ENCODE peak calls at places on chromosome 16, in nine cellular contexts. One of them, this sample, is unnamed.

GRCh38 chr16:53429221-53429943 is 4.9 kb upstream of the RBL2 start:
- DNase-seq in IMR-90: peak; percentile 79
- DNase-seq in glomerular endothelial cell: no peak
- DNase-seq in DND-41: no peak
- DNase-seq in activated CD4-positive, alpha-beta T cell treated with anti-CD3 and anti-CD28 coated beads for 48 hours: no peak
- DNase-seq in iPS DF 6.9: no peak
- DNase-seq in neural crest cell: no peak
- DNase-seq in RCC 7860: no peak
- DNase-seq in GOT3: no peak
- DNase-seq in this sample: no peak

GRCh38 chr16:89861648-89862047 is 11.7 kb upstream of the TCF25 start:
- DNase-seq in IMR-90: no peak
- DNase-seq in glomerular endothelial cell: no peak
- DNase-seq in DND-41: no peak
- DNase-seq in activated CD4-positive, alpha-beta T cell treated with anti-CD3 and anti-CD28 coated beads for 48 hours: no peak
- DNase-seq in iPS DF 6.9: no peak
- DNase-seq in neural crest cell: no peak
- DNase-seq in RCC 7860: no peak
- DNase-seq in GOT3: no peak
- DNase-seq in this sample: no peak

GRCh38 chr16:53457670-53458069 is 23.4 kb downstream of the RBL2 start:
- DNase-seq in IMR-90: no peak
- DNase-seq in glomerular endothelial cell: no peak
- DNase-seq in DND-41: peak; percentile 89
- DNase-seq in activated CD4-positive, alpha-beta T cell treated with anti-CD3 and anti-CD28 coated beads for 48 hours: peak; percentile 72
- DNase-seq in iPS DF 6.9: no peak
- DNase-seq in neural crest cell: no peak
- DNase-seq in RCC 7860: no peak
- DNase-seq in GOT3: no peak
- DNase-seq in this sample: no peak

GRCh38 chr16:47519037-47519436 is 57.9 kb downstream of the PHKB start:
- DNase-seq in IMR-90: peak; percentile 31
- DNase-seq in glomerular endothelial cell: no peak
- DNase-seq in DND-41: no peak
- DNase-seq in activated CD4-positive, alpha-beta T cell treated with anti-CD3 and anti-CD28 coated beads for 48 hours: no peak
- DNase-seq in iPS DF 6.9: no peak
- DNase-seq in neural crest cell: no peak
- DNase-seq in RCC 7860: peak; percentile 29
- DNase-seq in GOT3: no peak
- DNase-seq in this sample: no peak

GRCh38 chr16:28863929-28864886 is 565 bp downstream of the SH2B1 start:
- DNase-seq in IMR-90: peak; percentile 55
- DNase-seq in glomerular endothelial cell: no peak
- DNase-seq in DND-41: no peak
- DNase-seq in activated CD4-positive, alpha-beta T cell treated with anti-CD3 and anti-CD28 coated beads for 48 hours: peak; percentile 28
- DNase-seq in iPS DF 6.9: no peak
- DNase-seq in neural crest cell: no peak
- DNase-seq in RCC 7860: no peak
- DNase-seq in GOT3: no peak
- DNase-seq in this sample: no peak

GRCh38 chr16:4140652-4141051 is 24.4 kb upstream of the ADCY9 start:
- DNase-seq in IMR-90: peak; percentile 63
- DNase-seq in glomerular endothelial cell: no peak
- DNase-seq in DND-41: no peak
- DNase-seq in activated CD4-positive, alpha-beta T cell treated with anti-CD3 and anti-CD28 coated beads for 48 hours: no peak
- DNase-seq in iPS DF 6.9: no peak
- DNase-seq in neural crest cell: no peak
- DNase-seq in RCC 7860: no peak
- DNase-seq in GOT3: no peak
- DNase-seq in this sample: no peak

GRCh38 chr16:54067317-54068065 is 219.1 kb downstream of the IRX3 start:
- DNase-seq in IMR-90: no peak
- DNase-seq in glomerular endothelial cell: no peak
- DNase-seq in DND-41: no peak
- DNase-seq in activated CD4-positive, alpha-beta T cell treated with anti-CD3 and anti-CD28 coated beads for 48 hours: no peak
- DNase-seq in iPS DF 6.9: no peak
- DNase-seq in neural crest cell: no peak
- DNase-seq in RCC 7860: no peak
- DNase-seq in GOT3: no peak
- DNase-seq in this sample: no peak

GRCh38 chr16:30395992-30396560 is 856 bp downstream of the ZNF48 start:
- DNase-seq in IMR-90: no peak
- DNase-seq in glomerular endothelial cell: no peak
- DNase-seq in DND-41: no peak
- DNase-seq in activated CD4-positive, alpha-beta T cell treated with anti-CD3 and anti-CD28 coated beads for 48 hours: no peak
- DNase-seq in iPS DF 6.9: no peak
- DNase-seq in neural crest cell: no peak
- DNase-seq in RCC 7860: no peak
- DNase-seq in GOT3: no peak
- DNase-seq in this sample: no peak

GRCh38 chr16:89373355-89374110 is 116.8 kb downstream of the ANKRD11 start:
- DNase-seq in IMR-90: peak; percentile 55
- DNase-seq in glomerular endothelial cell: peak; percentile 79
- DNase-seq in DND-41: no peak
- DNase-seq in activated CD4-positive, alpha-beta T cell treated with anti-CD3 and anti-CD28 coated beads for 48 hours: no peak
- DNase-seq in iPS DF 6.9: no peak
- DNase-seq in neural crest cell: no peak
- DNase-seq in RCC 7860: no peak
- DNase-seq in GOT3: no peak
- DNase-seq in this sample: no peak

GRCh38 chr16:48617711-48618148 is 7.8 kb upstream of the N4BP1 start:
- DNase-seq in IMR-90: peak; percentile 63
- DNase-seq in glomerular endothelial cell: no peak
- DNase-seq in DND-41: no peak
- DNase-seq in activated CD4-positive, alpha-beta T cell treated with anti-CD3 and anti-CD28 coated beads for 48 hours: no peak
- DNase-seq in iPS DF 6.9: no peak
- DNase-seq in neural crest cell: no peak
- DNase-seq in RCC 7860: no peak
- DNase-seq in GOT3: no peak
- DNase-seq in this sample: peak; percentile 65

GRCh38 chr16:88662843-88663606 is at the start of gene MVD:
- DNase-seq in IMR-90: peak; percentile 97
- DNase-seq in glomerular endothelial cell: peak; percentile 77
- DNase-seq in DND-41: peak; percentile 96
- DNase-seq in activated CD4-positive, alpha-beta T cell treated with anti-CD3 and anti-CD28 coated beads for 48 hours: peak; percentile 97
- DNase-seq in iPS DF 6.9: peak; percentile 93
- DNase-seq in neural crest cell: peak; percentile 90
- DNase-seq in RCC 7860: peak; percentile 95
- DNase-seq in GOT3: peak; percentile 92
- DNase-seq in this sample: peak; percentile 97

GRCh38 chr16:76818611-76819181 is 372.3 kb upstream of the MON1B start:
- DNase-seq in IMR-90: no peak
- DNase-seq in glomerular endothelial cell: no peak
- DNase-seq in DND-41: no peak
- DNase-seq in activated CD4-positive, alpha-beta T cell treated with anti-CD3 and anti-CD28 coated beads for 48 hours: no peak
- DNase-seq in iPS DF 6.9: no peak
- DNase-seq in neural crest cell: no peak
- DNase-seq in RCC 7860: no peak
- DNase-seq in GOT3: no peak
- DNase-seq in this sample: no peak

GRCh38 chr16:81612351-81613170 is 166.5 kb upstream of the PLCG2 start:
- DNase-seq in IMR-90: no peak
- DNase-seq in glomerular endothelial cell: peak; percentile 93
- DNase-seq in DND-41: no peak
- DNase-seq in activated CD4-positive, alpha-beta T cell treated with anti-CD3 and anti-CD28 coated beads for 48 hours: no peak
- DNase-seq in iPS DF 6.9: no peak
- DNase-seq in neural crest cell: no peak
- DNase-seq in RCC 7860: no peak
- DNase-seq in GOT3: no peak
- DNase-seq in this sample: peak; percentile 48

GRCh38 chr16:57815987-57816745 is 13.9 kb upstream of the KIFC3 start:
- DNase-seq in IMR-90: peak; percentile 93
- DNase-seq in glomerular endothelial cell: no peak
- DNase-seq in DND-41: peak; percentile 65
- DNase-seq in activated CD4-positive, alpha-beta T cell treated with anti-CD3 and anti-CD28 coated beads for 48 hours: peak; percentile 57
- DNase-seq in iPS DF 6.9: no peak
- DNase-seq in neural crest cell: no peak
- DNase-seq in RCC 7860: peak; percentile 86
- DNase-seq in GOT3: peak; percentile 18
- DNase-seq in this sample: peak; percentile 88

GRCh38 chr16:70687172-70687531 is 1.3 kb upstream of the MTSS2 start:
- DNase-seq in IMR-90: no peak
- DNase-seq in glomerular endothelial cell: no peak
- DNase-seq in DND-41: no peak
- DNase-seq in activated CD4-positive, alpha-beta T cell treated with anti-CD3 and anti-CD28 coated beads for 48 hours: no peak
- DNase-seq in iPS DF 6.9: no peak
- DNase-seq in neural crest cell: no peak
- DNase-seq in RCC 7860: no peak
- DNase-seq in GOT3: no peak
- DNase-seq in this sample: no peak

GRCh38 chr16:54655171-54655590 is 275.5 kb upstream of the IRX5 start:
- DNase-seq in IMR-90: no peak
- DNase-seq in glomerular endothelial cell: no peak
- DNase-seq in DND-41: no peak
- DNase-seq in activated CD4-positive, alpha-beta T cell treated with anti-CD3 and anti-CD28 coated beads for 48 hours: no peak
- DNase-seq in iPS DF 6.9: no peak
- DNase-seq in neural crest cell: no peak
- DNase-seq in RCC 7860: no peak
- DNase-seq in GOT3: no peak
- DNase-seq in this sample: peak; percentile 29

GRCh38 chr16:12453832-12454231 is 349.9 kb downstream of the CPPED1 start:
- DNase-seq in IMR-90: no peak
- DNase-seq in glomerular endothelial cell: no peak
- DNase-seq in DND-41: no peak
- DNase-seq in activated CD4-positive, alpha-beta T cell treated with anti-CD3 and anti-CD28 coated beads for 48 hours: no peak
- DNase-seq in iPS DF 6.9: no peak
- DNase-seq in neural crest cell: no peak
- DNase-seq in RCC 7860: no peak
- DNase-seq in GOT3: no peak
- DNase-seq in this sample: no peak

GRCh38 chr16:84617068-84617630 is 729 bp downstream of the COTL1 start:
- DNase-seq in IMR-90: no peak
- DNase-seq in glomerular endothelial cell: no peak
- DNase-seq in DND-41: no peak
- DNase-seq in activated CD4-positive, alpha-beta T cell treated with anti-CD3 and anti-CD28 coated beads for 48 hours: peak; percentile 74
- DNase-seq in iPS DF 6.9: no peak
- DNase-seq in neural crest cell: no peak
- DNase-seq in RCC 7860: no peak
- DNase-seq in GOT3: no peak
- DNase-seq in this sample: no peak

GRCh38 chr16:35731341-35732040 is 2272.1 kb downstream of the TP53TG3F start:
- DNase-seq in IMR-90: no peak
- DNase-seq in glomerular endothelial cell: no peak
- DNase-seq in DND-41: no peak
- DNase-seq in activated CD4-positive, alpha-beta T cell treated with anti-CD3 and anti-CD28 coated beads for 48 hours: no peak
- DNase-seq in iPS DF 6.9: no peak
- DNase-seq in neural crest cell: no peak
- DNase-seq in RCC 7860: no peak
- DNase-seq in GOT3: no peak
- DNase-seq in this sample: no peak

GRCh38 chr16:14100825-14101224 is 29.7 kb downstream of the MRTFB start:
- DNase-seq in IMR-90: no peak
- DNase-seq in glomerular endothelial cell: no peak
- DNase-seq in DND-41: no peak
- DNase-seq in activated CD4-positive, alpha-beta T cell treated with anti-CD3 and anti-CD28 coated beads for 48 hours: no peak
- DNase-seq in iPS DF 6.9: no peak
- DNase-seq in neural crest cell: no peak
- DNase-seq in RCC 7860: no peak
- DNase-seq in GOT3: no peak
- DNase-seq in this sample: no peak

GRCh38 chr16:19926449-19927390 is 42.1 kb upstream of the GPRC5B start:
- DNase-seq in IMR-90: peak; percentile 76
- DNase-seq in glomerular endothelial cell: peak; percentile 36
- DNase-seq in DND-41: no peak
- DNase-seq in activated CD4-positive, alpha-beta T cell treated with anti-CD3 and anti-CD28 coated beads for 48 hours: no peak
- DNase-seq in iPS DF 6.9: no peak
- DNase-seq in neural crest cell: no peak
- DNase-seq in RCC 7860: peak; percentile 57
- DNase-seq in GOT3: no peak
- DNase-seq in this sample: no peak

GRCh38 chr16:85172465-85173071 is 60.3 kb upstream of the CIBAR2 start:
- DNase-seq in IMR-90: peak; percentile 53
- DNase-seq in glomerular endothelial cell: no peak
- DNase-seq in DND-41: no peak
- DNase-seq in activated CD4-positive, alpha-beta T cell treated with anti-CD3 and anti-CD28 coated beads for 48 hours: peak; percentile 13
- DNase-seq in iPS DF 6.9: no peak
- DNase-seq in neural crest cell: no peak
- DNase-seq in RCC 7860: no peak
- DNase-seq in GOT3: no peak
- DNase-seq in this sample: no peak

GRCh38 chr16:1080801-1081733 is 8.5 kb downstream of the SSTR5 start:
- DNase-seq in IMR-90: no peak
- DNase-seq in glomerular endothelial cell: no peak
- DNase-seq in DND-41: no peak
- DNase-seq in activated CD4-positive, alpha-beta T cell treated with anti-CD3 and anti-CD28 coated beads for 48 hours: no peak
- DNase-seq in iPS DF 6.9: no peak
- DNase-seq in neural crest cell: no peak
- DNase-seq in RCC 7860: no peak
- DNase-seq in GOT3: no peak
- DNase-seq in this sample: no peak

GRCh38 chr16:65731840-65732239 is 610.0 kb upstream of the CDH11 start:
- DNase-seq in IMR-90: peak; percentile 3
- DNase-seq in glomerular endothelial cell: no peak
- DNase-seq in DND-41: no peak
- DNase-seq in activated CD4-positive, alpha-beta T cell treated with anti-CD3 and anti-CD28 coated beads for 48 hours: no peak
- DNase-seq in iPS DF 6.9: no peak
- DNase-seq in neural crest cell: no peak
- DNase-seq in RCC 7860: no peak
- DNase-seq in GOT3: no peak
- DNase-seq in this sample: no peak

GRCh38 chr16:27252206-27252585 is 16.4 kb downstream of the NSMCE1 start:
- DNase-seq in IMR-90: no peak
- DNase-seq in glomerular endothelial cell: no peak
- DNase-seq in DND-41: no peak
- DNase-seq in activated CD4-positive, alpha-beta T cell treated with anti-CD3 and anti-CD28 coated beads for 48 hours: no peak
- DNase-seq in iPS DF 6.9: no peak
- DNase-seq in neural crest cell: no peak
- DNase-seq in RCC 7860: no peak
- DNase-seq in GOT3: no peak
- DNase-seq in this sample: no peak

GRCh38 chr16:17568239-17568638 is 97.5 kb upstream of the XYLT1 start:
- DNase-seq in IMR-90: no peak
- DNase-seq in glomerular endothelial cell: no peak
- DNase-seq in DND-41: no peak
- DNase-seq in activated CD4-positive, alpha-beta T cell treated with anti-CD3 and anti-CD28 coated beads for 48 hours: no peak
- DNase-seq in iPS DF 6.9: no peak
- DNase-seq in neural crest cell: no peak
- DNase-seq in RCC 7860: no peak
- DNase-seq in GOT3: no peak
- DNase-seq in this sample: no peak

GRCh38 chr16:410516-411178 is 9.0 kb downstream of the DECR2 start:
- DNase-seq in IMR-90: no peak
- DNase-seq in glomerular endothelial cell: no peak
- DNase-seq in DND-41: no peak
- DNase-seq in activated CD4-positive, alpha-beta T cell treated with anti-CD3 and anti-CD28 coated beads for 48 hours: no peak
- DNase-seq in iPS DF 6.9: no peak
- DNase-seq in neural crest cell: no peak
- DNase-seq in RCC 7860: no peak
- DNase-seq in GOT3: no peak
- DNase-seq in this sample: no peak

GRCh38 chr16:63169100-63169499 is 1132.9 kb upstream of the CDH8 start:
- DNase-seq in IMR-90: no peak
- DNase-seq in glomerular endothelial cell: no peak
- DNase-seq in DND-41: no peak
- DNase-seq in activated CD4-positive, alpha-beta T cell treated with anti-CD3 and anti-CD28 coated beads for 48 hours: no peak
- DNase-seq in iPS DF 6.9: no peak
- DNase-seq in neural crest cell: no peak
- DNase-seq in RCC 7860: no peak
- DNase-seq in GOT3: no peak
- DNase-seq in this sample: no peak

GRCh38 chr16:57422026-57422944 is 17.7 kb downstream of the CCL17 start:
- DNase-seq in IMR-90: peak; percentile 72
- DNase-seq in glomerular endothelial cell: no peak
- DNase-seq in DND-41: no peak
- DNase-seq in activated CD4-positive, alpha-beta T cell treated with anti-CD3 and anti-CD28 coated beads for 48 hours: no peak
- DNase-seq in iPS DF 6.9: no peak
- DNase-seq in neural crest cell: peak; percentile 58
- DNase-seq in RCC 7860: peak; percentile 32
- DNase-seq in GOT3: no peak
- DNase-seq in this sample: no peak

GRCh38 chr16:426115-426905 is 861 bp downstream of the RAB11FIP3 start:
- DNase-seq in IMR-90: no peak
- DNase-seq in glomerular endothelial cell: no peak
- DNase-seq in DND-41: peak; percentile 22
- DNase-seq in activated CD4-positive, alpha-beta T cell treated with anti-CD3 and anti-CD28 coated beads for 48 hours: peak; percentile 21
- DNase-seq in iPS DF 6.9: no peak
- DNase-seq in neural crest cell: no peak
- DNase-seq in RCC 7860: no peak
- DNase-seq in GOT3: no peak
- DNase-seq in this sample: no peak

GRCh38 chr16:73000020-73000906 is 47.7 kb downstream of the ZFHX3 start:
- DNase-seq in IMR-90: no peak
- DNase-seq in glomerular endothelial cell: no peak
- DNase-seq in DND-41: no peak
- DNase-seq in activated CD4-positive, alpha-beta T cell treated with anti-CD3 and anti-CD28 coated beads for 48 hours: no peak
- DNase-seq in iPS DF 6.9: no peak
- DNase-seq in neural crest cell: peak; percentile 50
- DNase-seq in RCC 7860: no peak
- DNase-seq in GOT3: no peak
- DNase-seq in this sample: peak; percentile 51